ENCODE peak calls at places on chromosome 4, in eight cellular contexts. R is AG10803; B is HFFc6; C is Peyer's patch; Y is CD8-positive, alpha-beta T cell; H is left ventricle myocardium inferior; A is AG09309; L is MM.1S. J is an unnamed sample.
A peak's percentile ranks its signal among the peaks of the same experiment; 100 is the strongest.

GRCh38 chr4:80071643-80072606 is 1.1 kb downstream of the ANTXR2 start:
- DNase-seq in R (peak; percentile 29), B (no peak), C (peak; percentile 71), Y (peak; percentile 59), H (peak; percentile 47), A (no peak), L (no peak), J (peak; percentile 41)

GRCh38 chr4:38753021-38753806 is 29.6 kb downstream of the TLR10 start:
- DNase-seq in R (peak; percentile 100), B (peak; percentile 96), C (peak; percentile 26), Y (no peak), H (peak; percentile 78), A (peak; percentile 96), L (no peak), J (no peak)

GRCh38 chr4:5460106-5460801 is 248.1 kb downstream of the EVC2 start:
- DNase-seq in R (peak; percentile 21), B (no peak), C (no peak), Y (peak; percentile 7), H (peak; percentile 23), A (no peak), L (peak; percentile 23), J (peak; percentile 18)

GRCh38 chr4:168139336-168139735 is 47.0 kb downstream of the ANXA10 start:
- DNase-seq in R (peak; percentile 13), B (peak; percentile 75), C (no peak), Y (no peak), H (no peak), A (no peak), L (no peak), J (no peak)

GRCh38 chr4:120869511-120870278 is 52.8 kb downstream of the PRDM5 start:
- DNase-seq in R (peak; percentile 60), B (no peak), C (no peak), Y (no peak), H (no peak), A (no peak), L (no peak), J (no peak)

GRCh38 chr4:185096032-185096653 is 46.9 kb upstream of the SLC25A4 start:
- DNase-seq in R (peak; percentile 42), B (peak; percentile 13), C (no peak), Y (peak; percentile 21), H (no peak), A (peak; percentile 5), L (peak; percentile 63), J (peak; percentile 50)

GRCh38 chr4:145734576-145735329 is 54.8 kb downstream of the C4orf51 start:
- DNase-seq in R (peak; percentile 100), B (peak; percentile 99), C (no peak), Y (no peak), H (no peak), A (peak; percentile 97), L (no peak), J (peak; percentile 49)

GRCh38 chr4:56320293-56320692 is 67.0 kb downstream of the AASDH start:
- DNase-seq in R (peak; percentile 9), B (no peak), C (no peak), Y (no peak), H (no peak), A (no peak), L (no peak), J (no peak)

GRCh38 chr4:1644906-1645657 is 39.0 kb downstream of the FAM53A start:
- DNase-seq in R (peak; percentile 51), B (no peak), C (no peak), Y (no peak), H (peak; percentile 44), A (no peak), L (no peak), J (no peak)

GRCh38 chr4:42302348-42302747 is 94.9 kb upstream of the SHISA3 start:
- DNase-seq in R (no peak), B (no peak), C (no peak), Y (no peak), H (no peak), A (no peak), L (peak; percentile 26), J (no peak)

GRCh38 chr4:165493359-165493758 is 114.6 kb downstream of the CPE start:
- DNase-seq in R (peak; percentile 53), B (peak; percentile 39), C (peak; percentile 24), Y (peak; percentile 60), H (peak; percentile 62), A (peak; percentile 14), L (peak; percentile 65), J (peak; percentile 57)

GRCh38 chr4:64545593-64545992 is 136.3 kb upstream of the TECRL start:
- DNase-seq in R (no peak), B (no peak), C (no peak), Y (no peak), H (no peak), A (no peak), L (no peak), J (no peak)

GRCh38 chr4:53175640-53176039 is 190.2 kb downstream of the SCFD2 start:
- DNase-seq in R (no peak), B (no peak), C (no peak), Y (no peak), H (no peak), A (no peak), L (no peak), J (no peak)

GRCh38 chr4:17780461-17781071 is 855 bp downstream of the FAM184B start:
- DNase-seq in R (peak; percentile 61), B (no peak), C (no peak), Y (no peak), H (no peak), A (no peak), L (no peak), J (no peak)

GRCh38 chr4:176238819-176239218 is 30.2 kb downstream of the ASB5 start:
- DNase-seq in R (no peak), B (peak; percentile 7), C (no peak), Y (no peak), H (no peak), A (peak; percentile 34), L (no peak), J (no peak)

GRCh38 chr4:30614771-30615170 is 105.4 kb upstream of the PCDH7 start:
- DNase-seq in R (no peak), B (no peak), C (no peak), Y (no peak), H (no peak), A (no peak), L (no peak), J (no peak)

GRCh38 chr4:170007113-170007512 is 19.1 kb downstream of the MFAP3L start:
- DNase-seq in R (no peak), B (no peak), C (no peak), Y (no peak), H (no peak), A (no peak), L (peak; percentile 88), J (no peak)

GRCh38 chr4:125187221-125187620 is 127.5 kb upstream of the FAT4 start:
- DNase-seq in R (peak; percentile 84), B (peak; percentile 78), C (no peak), Y (no peak), H (no peak), A (peak; percentile 46), L (no peak), J (no peak)

DNA sequence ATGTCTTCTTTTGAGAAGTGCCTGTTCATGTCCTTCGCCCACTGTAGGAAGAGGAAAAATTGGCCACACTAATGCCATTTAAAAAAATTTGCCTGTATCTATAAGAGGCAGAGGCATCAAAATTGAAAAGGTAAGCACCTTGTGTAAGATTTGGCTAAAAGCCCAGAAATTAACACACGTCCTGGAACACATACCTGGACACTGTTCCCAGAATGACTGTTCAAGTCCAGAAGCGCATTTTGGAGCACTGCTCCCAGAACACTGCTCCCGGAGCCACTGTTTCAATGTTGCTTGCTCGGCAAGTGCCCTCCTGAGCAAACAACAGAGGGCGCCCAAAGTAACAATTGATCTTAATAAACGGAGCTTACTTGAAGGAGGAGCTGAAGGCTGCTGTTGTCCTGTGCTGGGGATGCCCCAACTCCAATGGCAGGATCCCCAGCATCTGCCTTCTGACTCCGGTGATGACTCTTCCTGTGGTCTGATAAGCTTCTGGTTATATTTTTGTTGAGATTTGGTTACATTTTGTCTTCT is 1958.6 kb downstream of the C4orf33 start:
- DNase-seq in R (no peak), B (no peak), C (no peak), Y (no peak), H (no peak), A (no peak), L (no peak), J (no peak)
- TF ChIP-seq CTCF in R (no peak), B (no peak), C (no peak), Y (no peak), H (no peak), A (no peak), L (no peak), J (no peak)

GRCh38 chr4:8376361-8377102 is 64.0 kb downstream of the ACOX3 start:
- DNase-seq in R (no peak), B (no peak), C (no peak), Y (no peak), H (peak; percentile 3), A (no peak), L (no peak), J (no peak)
- TF ChIP-seq CTCF in R (no peak), B (no peak), C (no peak), Y (no peak), H (no peak), A (no peak), L (no peak), J (no peak)

GRCh38 chr4:54607521-54607920 is 50.2 kb upstream of the KIT start:
- DNase-seq in R (no peak), B (no peak), C (no peak), Y (no peak), H (no peak), A (no peak), L (no peak), J (no peak)

GRCh38 chr4:54614094-54614493 is 43.7 kb upstream of the KIT start:
- DNase-seq in R (no peak), B (no peak), C (no peak), Y (no peak), H (no peak), A (no peak), L (no peak), J (no peak)

GRCh38 chr4:54607067-54607466 is 50.7 kb upstream of the KIT start:
- DNase-seq in R (no peak), B (no peak), C (no peak), Y (no peak), H (no peak), A (no peak), L (no peak), J (no peak)

DNA sequence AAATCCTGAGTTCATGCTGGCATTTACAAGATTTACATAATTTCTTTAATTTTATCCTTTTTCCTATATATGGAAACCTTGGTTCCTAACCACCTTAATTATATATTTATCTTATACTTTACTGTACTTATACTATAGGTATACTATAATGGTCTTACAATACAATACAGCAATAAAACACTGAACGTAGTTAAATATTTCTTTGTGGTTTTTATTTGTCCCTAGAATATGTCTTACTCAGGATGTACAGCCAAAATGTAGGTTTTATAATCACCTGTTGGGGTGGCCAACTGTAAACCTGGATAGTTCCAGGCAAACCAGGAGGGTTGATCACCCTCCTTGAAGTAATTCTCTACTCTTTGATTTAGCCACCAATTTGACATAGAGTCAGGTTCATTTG is 48.4 kb upstream of the KIT start:
- DNase-seq in R (no peak), B (no peak), C (no peak), Y (no peak), H (no peak), A (no peak), L (no peak), J (no peak)
- TF ChIP-seq CTCF in R (no peak), B (no peak), C (no peak), Y (no peak), H (no peak), A (no peak), L (no peak), J (no peak)

DNA sequence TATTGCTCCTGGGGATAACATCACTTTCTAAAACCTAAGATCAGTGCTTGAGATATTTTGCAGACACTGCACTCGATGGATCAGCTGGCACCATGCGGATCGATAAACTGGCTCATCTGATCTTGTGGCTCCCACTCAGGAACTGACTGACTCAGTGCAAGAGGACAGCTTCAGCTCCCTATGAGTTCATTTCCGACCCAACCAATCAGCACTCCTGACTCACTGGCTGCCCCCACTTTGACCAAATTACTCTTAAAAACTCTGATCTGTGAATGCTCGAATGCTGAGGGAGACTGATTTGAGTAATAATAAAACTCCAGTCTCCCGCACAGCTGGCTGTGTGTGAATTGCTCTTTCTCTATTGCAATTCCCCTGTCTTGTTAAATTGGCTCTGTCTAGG is 110.1 kb downstream of the ANAPC4 start:
- DNase-seq in R (no peak), B (no peak), C (no peak), Y (no peak), H (no peak), A (no peak), L (no peak), J (no peak)
- TF ChIP-seq CTCF in R (no peak), B (no peak), C (no peak), Y (no peak), H (no peak), A (no peak), L (no peak), J (no peak)